ENCODE peak calls at places on chromosomes 16 and 17, in four cellular contexts. Z is HCT116, K is K562, H is H1. I is an unnamed sample.
A peak's percentile ranks its signal among the peaks of the same experiment; 100 is the strongest.

GRCh38 chr17:77681820-77682219 is 276.7 kb upstream of the TNRC6C start:
- DNase-seq in Z (no peak), K (no peak), H (no peak), I (no peak)

GRCh38 chr17:78745407-78746088 is 36.5 kb downstream of the CYTH1 start:
- DNase-seq in Z (no peak), K (no peak), H (no peak), I (no peak)

GRCh38 chr17:79374807-79375206 is 236.0 kb downstream of the RBFOX3 start:
- DNase-seq in Z (no peak), K (no peak), H (no peak), I (no peak)

GRCh38 chr17:70447588-70447987 is 278.3 kb downstream of the KCNJ2 start:
- DNase-seq in Z (no peak), K (no peak), H (no peak), I (no peak)

GRCh38 chr17:63973247-63973646 is 529 bp upstream of the SCN4A start:
- DNase-seq in Z (no peak), K (no peak), H (no peak), I (no peak)

GRCh38 chr16:80615751-80616150 is 75.0 kb downstream of the DYNLRB2 start:
- DNase-seq in Z (no peak), K (no peak), H (peak; percentile 17), I (no peak)

GRCh38 chr17:79905832-79906231 is 66.6 kb upstream of the CBX4 start:
- DNase-seq in Z (peak; percentile 80), K (peak; percentile 59), H (no peak), I (no peak)

GRCh38 chr17:65235284-65235683 is 98.1 kb downstream of the RGS9 start:
- DNase-seq in Z (no peak), K (no peak), H (no peak), I (no peak)

GRCh38 chr17:81158688-81159590 is 6.4 kb upstream of the PVALEF start:
- DNase-seq in Z (no peak), K (no peak), H (no peak), I (no peak)

GRCh38 chr17:77501751-77502625 is 361.2 kb downstream of the SEC14L1 start:
- DNase-seq in Z (no peak), K (no peak), H (no peak), I (no peak)

GRCh38 chr16:56356276-56357241 is 68.8 kb downstream of the AMFR start:
- DNase-seq in Z (peak; percentile 72), K (peak; percentile 80), H (peak; percentile 82), I (peak; percentile 93)

GRCh38 chr17:34318474-34318873 is 761 bp upstream of the CCL8 start:
- DNase-seq in Z (peak; percentile 4), K (peak; percentile 53), H (peak; percentile 56), I (no peak)

GRCh38 chr17:78993241-78993956 is 13.7 kb upstream of the LGALS3BP start:
- DNase-seq in Z (no peak), K (peak; percentile 69), H (peak; percentile 92), I (no peak)

GRCh38 chr16:67966549-67967182 is 1.8 kb downstream of the SLC12A4 start:
- DNase-seq in Z (peak; percentile 24), K (peak; percentile 54), H (no peak), I (peak; percentile 50)

GRCh38 chr16:69365901-69366300 is 14.3 kb upstream of the TMED6 start:
- DNase-seq in Z (no peak), K (no peak), H (no peak), I (no peak)

GRCh38 chr16:88938119-88938932 is 38.7 kb downstream of the CBFA2T3 start:
- DNase-seq in Z (no peak), K (no peak), H (no peak), I (no peak)

GRCh38 chr17:16428098-16428882 is 12.9 kb downstream of the TRPV2 start:
- DNase-seq in Z (no peak), K (peak; percentile 66), H (peak; percentile 44), I (no peak)

GRCh38 chr17:40309938-40310510 is 1.0 kb downstream of the RARA start:
- DNase-seq in Z (no peak), K (no peak), H (no peak), I (no peak)

GRCh38 chr16:68444058-68444657 is 4.2 kb downstream of the SMPD3 start:
- DNase-seq in Z (no peak), K (peak; percentile 45), H (peak; percentile 77), I (peak; percentile 35)

GRCh38 chr16:28491970-28492474 is at the start of gene CLN3:
- DNase-seq in Z (peak; percentile 93), K (peak; percentile 91), H (peak; percentile 88), I (peak; percentile 92)
- TF ChIP-seq POLR2A in Z (no peak), K (peak; percentile 56), H (no peak), I (no peak)

GRCh38 chr16:74666425-74667214 is at the start of gene RFWD3:
- DNase-seq in Z (peak; percentile 97), K (peak; percentile 99), H (peak; percentile 93), I (peak; percentile 97)
- TF ChIP-seq POLR2A in Z (no peak), K (peak; percentile 97), H (peak; percentile 95), I (peak; percentile 90)

GRCh38 chr17:7014995-7015586 is 2.7 kb downstream of the RNASEK start:
- DNase-seq in Z (no peak), K (no peak), H (no peak), I (peak; percentile 62)
- TF ChIP-seq POLR2A in Z (no peak), K (no peak), H (no peak), I (peak; percentile 85)

DNA sequence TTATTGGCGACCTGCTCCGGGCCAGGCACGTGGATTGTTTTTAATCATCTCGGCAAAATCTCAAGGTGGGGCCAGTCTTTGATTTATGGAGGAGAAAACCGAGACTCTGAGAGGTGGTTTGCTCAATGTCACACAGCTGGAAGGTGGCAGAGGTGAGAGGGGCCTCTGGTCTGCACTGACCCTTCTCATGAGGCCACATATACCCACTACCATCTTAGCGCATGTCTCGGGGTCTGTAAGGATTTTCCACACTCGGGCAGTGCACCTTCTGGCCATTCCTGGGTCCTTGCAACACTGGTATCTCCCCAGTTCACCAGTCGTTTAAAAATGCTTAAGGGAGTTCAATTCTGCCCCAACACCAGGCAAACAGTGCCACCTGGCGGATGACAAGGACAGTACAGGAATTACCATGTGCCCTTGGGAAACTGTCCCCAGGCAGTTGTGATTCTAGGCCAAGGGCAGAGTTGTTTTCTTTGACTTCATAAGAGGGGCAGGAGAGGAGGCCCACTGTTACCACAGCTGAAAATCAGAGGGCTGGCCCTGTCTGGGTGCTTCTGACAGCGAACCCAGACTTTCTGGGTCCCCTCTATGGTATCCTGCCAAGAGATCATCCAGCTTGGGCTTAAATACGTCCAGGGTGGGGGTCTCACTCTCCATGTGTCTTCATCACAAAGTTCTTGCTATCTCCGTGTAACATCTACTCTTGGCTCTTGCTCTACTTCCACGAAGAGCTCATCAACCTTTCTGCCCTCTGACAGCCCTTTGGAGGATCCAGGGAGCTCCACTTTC is 39.4 kb upstream of the RAI1 start:
- DNase-seq in Z (peak; percentile 73), K (peak; percentile 56), H (peak; percentile 90), I (peak; percentile 86)
- TF ChIP-seq POLR2A in Z (no peak), K (no peak), H (no peak), I (no peak)

I was measured in H54.